ENCODE peak calls at places on chromosomes 6 and 20, in six cellular contexts. D is H9, M is IMR-90, B is mesenchymal stem cell, T is neuronal stem cell, R is H1. W is an unnamed sample.

GRCh38 chr20:44419131-44419844 is 56.4 kb upstream of the TTPAL start:
- DNase-seq in T (no peak), R (no peak), B (no peak), M (no peak), D (no peak), W (no peak)

GRCh38 chr6:75892384-75892783 is 143.3 kb downstream of the MYO6 start:
- DNase-seq in R (no peak), D (no peak), B (no peak), T (no peak), M (no peak), W (no peak)

GRCh38 chr6:11324453-11325023 is 92.1 kb upstream of the NEDD9 start:
- DNase-seq in B (peak; percentile 33), D (no peak), T (no peak), R (no peak), M (peak; percentile 19), W (no peak)

GRCh38 chr20:22455259-22455658 is 129.1 kb downstream of the FOXA2 start:
- DNase-seq in D (no peak), B (no peak), R (no peak), T (no peak), M (no peak), W (no peak)

GRCh38 chr6:7621761-7622160 is 31.8 kb downstream of the SNRNP48 start:
- DNase-seq in D (no peak), T (no peak), R (no peak), M (peak; percentile 35), B (no peak), W (no peak)

GRCh38 chr20:6744171-6744570 is 23.3 kb upstream of the BMP2 start:
- DNase-seq in M (no peak), B (no peak), T (no peak), D (no peak), R (no peak), W (no peak)

GRCh38 chr20:30168025-30168799 is 1089.3 kb upstream of the DEFB115 start:
- DNase-seq in R (no peak), T (no peak), B (no peak), M (no peak), D (no peak), W (peak; percentile 69)

GRCh38 chr6:3665608-3666007 is 85.9 kb downstream of the PXDC1 start:
- DNase-seq in M (no peak), B (no peak), T (no peak), R (no peak), D (no peak), W (no peak)

GRCh38 chr6:146582857-146583256 is 15.9 kb upstream of the ADGB start:
- DNase-seq in R (no peak), D (no peak), M (peak; percentile 4), B (peak; percentile 6), T (no peak), W (peak; percentile 8)

GRCh38 chr6:44007818-44008660 is 119.2 kb downstream of the MRPL14 start:
- DNase-seq in D (no peak), B (no peak), M (no peak), T (no peak), R (no peak), W (no peak)

GRCh38 chr6:56156643-56157042 is 90.7 kb downstream of the COL21A1 start:
- DNase-seq in B (peak; percentile 72), D (no peak), T (no peak), R (no peak), M (peak; percentile 40), W (no peak)

GRCh38 chr6:41636803-41637178 is 1.5 kb upstream of the MDFI start:
- DNase-seq in D (peak; percentile 80), R (peak; percentile 79), M (no peak), B (peak; percentile 51), T (no peak), W (peak; percentile 93)

GRCh38 chr6:150299873-150300485 is 68.8 kb upstream of the IYD start:
- DNase-seq in M (no peak), B (no peak), R (no peak), D (no peak), T (no peak), W (no peak)

GRCh38 chr6:28742668-28743270 is 181.0 kb downstream of the TRIM27 start:
- DNase-seq in B (peak; percentile 27), T (no peak), M (peak; percentile 72), D (peak; percentile 79), R (peak; percentile 95), W (no peak)

GRCh38 chr6:119077643-119078448 is 618 bp downstream of the FAM184A start:
- DNase-seq in M (no peak), R (peak; percentile 81), T (no peak), B (peak; percentile 9), D (peak; percentile 78), W (no peak)
- H2AFZ ChIP-seq in M (peak overlapping the region; percentile 77), R (peak overlapping the region; percentile 22), T (peak overlapping the region; percentile 89), B (peak overlapping the region; percentile 29), D (no peak overlapping the region), W (peak overlapping the region; percentile 71)

GRCh38 chr6:152093711-152094110 is 286.2 kb downstream of the ESR1 start:
- DNase-seq in B (no peak), M (no peak), R (no peak), T (no peak), D (no peak), W (no peak)

GRCh38 chr6:152091851-152092341 is 284.4 kb downstream of the ESR1 start:
- DNase-seq in D (no peak), B (peak; percentile 6), R (no peak), M (peak; percentile 38), T (no peak), W (no peak)

GRCh38 chr6:152094276-152094675 is 286.8 kb downstream of the ESR1 start:
- DNase-seq in R (no peak), M (no peak), D (no peak), B (no peak), T (no peak), W (no peak)

GRCh38 chr6:152089992-152090391 is 282.5 kb downstream of the ESR1 start:
- DNase-seq in T (no peak), D (no peak), B (peak; percentile 26), M (peak; percentile 55), R (no peak), W (no peak)

DNA sequence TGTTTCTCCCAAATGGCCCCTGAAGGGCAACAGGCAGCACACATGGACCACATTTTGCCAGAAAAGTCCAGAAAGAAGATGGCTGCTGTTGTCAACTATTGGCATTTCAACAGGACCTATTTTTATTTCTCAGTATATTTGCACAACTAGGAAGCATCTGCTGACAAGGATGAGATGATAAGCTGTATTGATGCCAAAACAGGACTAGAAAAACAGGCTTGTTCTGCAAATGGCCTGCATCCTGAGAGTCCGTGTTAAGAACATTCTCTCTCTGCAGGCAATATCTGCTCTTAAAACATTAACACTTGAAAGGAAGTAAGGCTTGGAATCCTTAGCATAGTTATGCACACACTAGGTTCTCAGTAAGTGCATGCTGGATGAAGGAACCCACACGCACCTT is 283.7 kb downstream of the ESR1 start:
- DNase-seq in D (no peak), M (no peak), B (no peak), T (no peak), R (no peak), W (no peak)
- H3K14ac ChIP-seq in D (no peak overlapping the region), M (no peak overlapping the region), B (no peak overlapping the region), T (no peak overlapping the region), R (no peak overlapping the region), W (no peak overlapping the region)

DNA sequence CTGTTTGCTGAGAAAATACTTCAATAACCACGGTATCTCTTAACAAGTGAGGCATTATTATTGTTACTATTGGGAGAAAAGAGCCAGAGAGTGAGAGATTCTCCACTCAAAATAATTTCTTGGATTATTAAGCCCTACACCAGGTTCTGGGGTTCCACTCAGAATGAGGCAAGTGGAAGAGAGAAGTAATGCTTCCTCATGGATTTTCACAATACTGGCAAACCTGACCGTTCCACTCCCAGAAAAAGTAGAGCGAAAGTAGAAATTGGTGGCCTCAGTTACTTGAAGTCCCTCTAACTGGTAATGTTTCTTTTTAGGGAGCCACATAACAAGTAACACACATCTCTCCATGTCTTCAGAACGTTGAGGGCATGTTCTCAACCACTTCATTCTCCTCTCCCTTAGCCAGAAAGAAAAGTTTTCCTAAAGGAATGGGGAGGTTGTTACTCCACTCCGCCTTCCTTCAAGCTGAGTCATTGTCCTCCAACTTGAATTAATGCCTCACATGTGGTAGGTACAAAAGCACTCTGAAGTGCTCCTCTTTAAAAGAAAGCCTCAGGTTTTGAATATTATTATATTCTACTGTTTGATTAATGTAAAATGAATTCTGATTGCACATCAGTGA is 1.9 kb downstream of the BAG2 start:
- DNase-seq in M (peak; percentile 84), B (peak; percentile 84), D (peak; percentile 28), T (no peak), R (no peak), W (peak; percentile 61)
- H3K27ac ChIP-seq in M (peak overlapping the region; percentile 98), B (peak overlapping the region; percentile 88), D (peak overlapping the region; percentile 28), T (no peak overlapping the region), R (no peak overlapping the region), W (peak overlapping the region; percentile 70)

DNA sequence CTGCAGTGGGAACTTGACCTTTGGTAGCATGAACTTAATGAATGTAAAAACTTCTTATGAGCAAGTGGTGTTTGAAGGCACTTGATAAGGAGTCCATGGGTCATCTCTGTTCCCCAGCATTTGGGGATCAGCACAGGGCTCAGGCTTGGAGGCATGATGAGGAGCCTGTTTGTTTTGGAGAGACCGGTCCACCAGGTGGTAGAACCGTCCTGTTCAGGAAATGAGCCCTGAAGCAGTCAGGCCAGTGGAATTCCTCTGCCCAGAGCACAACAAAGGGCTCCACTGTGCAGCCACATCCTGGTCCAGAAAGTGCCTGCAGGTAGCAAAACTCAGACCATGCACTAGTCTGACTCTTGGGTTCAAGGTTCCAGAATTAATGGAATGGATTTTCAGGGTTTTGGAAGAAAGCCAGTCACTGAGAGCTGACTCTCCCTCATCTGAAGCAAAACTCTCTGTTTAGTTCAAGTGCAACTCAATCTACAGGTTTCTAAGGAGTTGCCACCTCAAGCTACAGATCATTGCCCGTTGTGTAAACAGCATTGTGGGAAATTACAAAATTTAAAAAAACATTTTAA is 52.3 kb upstream of the ADGRF1 start:
- DNase-seq in D (no peak), T (no peak), M (peak; percentile 13), R (no peak), B (no peak), W (peak; percentile 73)
- H2AFZ ChIP-seq in D (no peak overlapping the region), T (no peak overlapping the region), M (no peak overlapping the region), R (peak overlapping the region; percentile 93), B (no peak overlapping the region), W (no peak overlapping the region)